ENCODE peak calls at places on chromosomes 11 and 22, in nine cellular contexts. Q is HFF-Myc; U is C1 segment of cervical spinal cord; A is NCI-H1694; P is EL; I is lower lobe of right lung; X is glutamatergic neuron; L is effector memory CD8-positive, alpha-beta T cell; K is activated T-cell treated with anti-CD3 and anti-CD28 coated beads for 48 hours. F is an unnamed sample.

GRCh38 chr11:74707602-74708510 is 23.4 kb downstream of the CHRDL2 start:
- DNase-seq in Q (no peak), X (no peak), L (no peak), A (no peak), U (no peak), P (no peak), I (no peak), K (no peak), F (no peak)

GRCh38 chr11:18321622-18321990 is 334 bp downstream of the HPS5 start:
- DNase-seq in Q (no peak), A (no peak), X (no peak), L (no peak), P (no peak), U (no peak), K (no peak), I (no peak), F (no peak)

GRCh38 chr11:102138677-102139076 is 28.4 kb downstream of the YAP1 start:
- DNase-seq in I (no peak), K (no peak), P (peak), X (no peak), L (no peak), U (no peak), A (no peak), Q (no peak), F (peak)

GRCh38 chr11:115699326-115699725 is 195.1 kb upstream of the CADM1 start:
- DNase-seq in I (no peak), L (no peak), X (no peak), P (no peak), K (no peak), A (no peak), Q (no peak), U (no peak), F (no peak)

GRCh38 chr22:41324818-41325528 is 23.6 kb downstream of the ZC3H7B start:
- DNase-seq in U (no peak), Q (no peak), P (no peak), I (no peak), L (no peak), K (no peak), X (no peak), A (no peak), F (no peak)

GRCh38 chr11:69892986-69893555 is 73.9 kb upstream of the FGF3 start:
- DNase-seq in U (no peak), K (no peak), I (peak), P (no peak), A (no peak), L (no peak), Q (no peak), X (peak), F (no peak)

GRCh38 chr11:78181155-78181554 is 7.3 kb downstream of the KCTD21 start:
- DNase-seq in U (no peak), Q (no peak), K (no peak), X (no peak), L (no peak), A (no peak), I (no peak), P (no peak), F (no peak)

GRCh38 chr11:65554842-65555395 is 3.2 kb downstream of the LTBP3 start:
- DNase-seq in U (no peak), Q (no peak), I (no peak), X (no peak), L (no peak), A (no peak), K (no peak), P (no peak), F (no peak)

GRCh38 chr11:134654161-134654915 is 242.3 kb upstream of the B3GAT1 start:
- DNase-seq in Q (no peak), I (no peak), L (no peak), X (no peak), U (no peak), A (no peak), K (peak), P (no peak), F (no peak)

GRCh38 chr11:68954970-68955958 is 25.5 kb downstream of the MRGPRD start:
- DNase-seq in P (peak), X (no peak), A (no peak), U (no peak), Q (peak), I (peak), K (no peak), L (no peak), F (peak)

GRCh38 chr11:2483426-2483825 is 38.6 kb downstream of the KCNQ1 start:
- DNase-seq in Q (no peak), I (no peak), X (no peak), L (no peak), P (no peak), U (no peak), K (no peak), A (no peak), F (no peak)

GRCh38 chr11:89495951-89496350 is 4.8 kb upstream of the NOX4 start:
- DNase-seq in L (no peak), A (no peak), X (no peak), U (no peak), Q (peak), I (no peak), K (no peak), P (peak), F (peak)

GRCh38 chr11:126578021-126578420 is 222.5 kb downstream of the ST3GAL4 start:
- DNase-seq in I (no peak), Q (no peak), L (no peak), P (no peak), K (no peak), A (no peak), U (no peak), X (no peak), F (no peak)

GRCh38 chr11:84524422-84525051 is 1102.6 kb downstream of the DLG2 start:
- DNase-seq in X (no peak), L (no peak), I (no peak), K (no peak), A (no peak), Q (no peak), P (peak), U (peak), F (peak)

GRCh38 chr11:46725338-46726205 is 6.6 kb downstream of the F2 start:
- DNase-seq in Q (no peak), L (no peak), P (no peak), K (no peak), I (no peak), U (no peak), A (no peak), X (no peak), F (no peak)

GRCh38 chr22:28116261-28116673 is 197.2 kb upstream of the PITPNB start:
- DNase-seq in P (peak), Q (peak), U (no peak), K (no peak), A (no peak), X (no peak), L (no peak), I (no peak), F (peak)

GRCh38 chr11:61413496-61413895 is 16.3 kb downstream of the CPSF7 start:
- DNase-seq in Q (no peak), X (no peak), I (no peak), U (no peak), L (no peak), P (peak), A (no peak), K (no peak), F (no peak)